ENCODE peak calls at places on chromosomes 5 and 9, in seven cellular contexts. Z, M, K, U, W, L and P are unnamed samples.

GRCh38 chr5:89686081-89686765 is 723.3 kb downstream of the CETN3 start:
- DNase-seq in Z (no peak), M (no peak), K (no peak), U (no peak), W (no peak), L (no peak), P (no peak)

GRCh38 chr5:55223219-55223987 is 3.7 kb downstream of the MCIDAS start:
- DNase-seq in Z (no peak), M (no peak), K (no peak), U (peak), W (peak), L (no peak), P (no peak)

GRCh38 chr5:157459715-157460599 is at the start of gene NIPAL4:
- DNase-seq in Z (no peak), M (peak), K (no peak), U (peak), W (peak), L (peak), P (no peak)

GRCh38 chr5:171647043-171647899 is 138.3 kb upstream of the SMIM23 start:
- DNase-seq in Z (peak), M (peak), K (no peak), U (no peak), W (peak), L (peak), P (no peak)

GRCh38 chr5:179805529-179806249 is 977 bp downstream of the MGAT4B start:
- DNase-seq in Z (no peak), M (peak), K (no peak), U (peak), W (peak), L (peak), P (no peak)

GRCh38 chr5:42993516-42994284 is 46.4 kb downstream of the ANXA2R start:
- DNase-seq in Z (no peak), M (peak), K (no peak), U (peak), W (peak), L (peak), P (no peak)

GRCh38 chr5:138844812-138845513 is 30.2 kb downstream of the LRRTM2 start:
- DNase-seq in Z (no peak), M (peak), K (no peak), U (no peak), W (no peak), L (peak), P (no peak)

GRCh38 chr9:87148391-87149237 is 201.3 kb upstream of the GAS1 start:
- DNase-seq in Z (peak), M (peak), K (peak), U (no peak), W (peak), L (peak), P (peak)

GRCh38 chr9:14560194-14560593 is 133.0 kb downstream of the ZDHHC21 start:
- DNase-seq in Z (no peak), M (no peak), K (no peak), U (no peak), W (no peak), L (no peak), P (no peak)

GRCh38 chr5:178428341-178429155 is 161.6 kb downstream of the COL23A1 start:
- DNase-seq in Z (no peak), M (no peak), K (no peak), U (peak), W (peak), L (no peak), P (no peak)

GRCh38 chr9:33817327-33818166 is 587 bp downstream of the UBE2R2 start:
- DNase-seq in Z (peak), M (peak), K (peak), U (peak), W (peak), L (peak), P (peak)

GRCh38 chr9:101470929-101471328 is 35.4 kb upstream of the ALDOB start:
- DNase-seq in Z (no peak), M (no peak), K (no peak), U (no peak), W (no peak), L (no peak), P (no peak)

GRCh38 chr9:20990867-20991266 is 40.6 kb downstream of the HACD4 start:
- DNase-seq in Z (no peak), M (peak), K (no peak), U (no peak), W (no peak), L (no peak), P (no peak)

GRCh38 chr5:55572011-55572410 is 37.2 kb upstream of the PLPP1 start:
- DNase-seq in Z (no peak), M (no peak), K (no peak), U (no peak), W (no peak), L (no peak), P (no peak)

GRCh38 chr5:137825165-137825564 is 42.5 kb upstream of the MYOT start:
- DNase-seq in Z (no peak), M (no peak), K (no peak), U (no peak), W (no peak), L (no peak), P (no peak)

GRCh38 chr5:138978085-138978484 is 103.0 kb upstream of the LRRTM2 start:
- DNase-seq in Z (no peak), M (peak), K (no peak), U (no peak), W (peak), L (peak), P (no peak)

GRCh38 chr5:172705576-172706084 is 64.6 kb downstream of the NEURL1B start:
- DNase-seq in Z (no peak), M (no peak), K (no peak), U (no peak), W (no peak), L (no peak), P (no peak)

GRCh38 chr5:42985129-42986037 is 54.7 kb downstream of the ANXA2R start:
- DNase-seq in Z (no peak), M (peak), K (no peak), U (no peak), W (no peak), L (peak), P (no peak)

GRCh38 chr5:75510836-75511434 is 494 bp downstream of the CERT1 start:
- DNase-seq in Z (no peak), M (no peak), K (no peak), U (no peak), W (peak), L (no peak), P (peak)

GRCh38 chr5:180639743-180640300 is 9.6 kb downstream of the FLT4 start:
- DNase-seq in Z (no peak), M (no peak), K (no peak), U (no peak), W (peak), L (no peak), P (peak)

GRCh38 chr5:93281980-93282772 is 298.8 kb downstream of the NR2F1-AS1 start:
- DNase-seq in Z (peak), M (peak), K (peak), U (no peak), W (no peak), L (no peak), P (no peak)

GRCh38 chr9:21559402-21560280 is 77.5 kb upstream of the IFNE start:
- DNase-seq in Z (no peak), M (peak), K (no peak), U (peak), W (peak), L (peak), P (peak)